ENCODE peak calls at places on chromosomes 12 and 14, in four cellular contexts. One of them, this sample, is unnamed.

GRCh38 chr14:105475916-105476845 is 1.6 kb downstream of the CRIP2 start:
- DNase-seq in central memory CD4-positive, alpha-beta T cell: no peak
- DNase-seq in A673: peak
- DNase-seq in A549: no peak
- DNase-seq in this sample: no peak

GRCh38 chr14:20469890-20470858 is 968 bp downstream of the PNP start:
- DNase-seq in A549: peak
- DNase-seq in A673: peak
- DNase-seq in central memory CD4-positive, alpha-beta T cell: peak
- DNase-seq in this sample: peak

GRCh38 chr12:74537126-74537706 is 419 bp upstream of the ATXN7L3B start:
- DNase-seq in central memory CD4-positive, alpha-beta T cell: no peak
- DNase-seq in A673: peak
- DNase-seq in A549: peak
- DNase-seq in this sample: peak

GRCh38 chr14:79825046-79825521 is 386.2 kb downstream of the DIO2 start:
- DNase-seq in central memory CD4-positive, alpha-beta T cell: no peak
- DNase-seq in A549: no peak
- DNase-seq in A673: peak
- DNase-seq in this sample: no peak

GRCh38 chr12:59075141-59075540 is 154.8 kb upstream of the LRIG3 start:
- DNase-seq in A673: no peak
- DNase-seq in A549: no peak
- DNase-seq in central memory CD4-positive, alpha-beta T cell: no peak
- DNase-seq in this sample: no peak

GRCh38 chr12:26936559-26937442 is 980 bp downstream of the INTS13 start:
- DNase-seq in A673: no peak
- DNase-seq in A549: no peak
- DNase-seq in central memory CD4-positive, alpha-beta T cell: peak
- DNase-seq in this sample: no peak

GRCh38 chr14:91231446-91231845 is 13.1 kb downstream of the GPR68 start:
- DNase-seq in A673: no peak
- DNase-seq in central memory CD4-positive, alpha-beta T cell: no peak
- DNase-seq in A549: no peak
- DNase-seq in this sample: no peak

GRCh38 chr14:73474952-73475351 is 15.8 kb upstream of the RIOX1 start:
- DNase-seq in A549: no peak
- DNase-seq in central memory CD4-positive, alpha-beta T cell: no peak
- DNase-seq in A673: no peak
- DNase-seq in this sample: no peak

GRCh38 chr14:55438066-55438683 is 2.2 kb downstream of the TBPL2 start:
- DNase-seq in A673: peak
- DNase-seq in A549: peak
- DNase-seq in central memory CD4-positive, alpha-beta T cell: no peak
- DNase-seq in this sample: peak

GRCh38 chr12:22100952-22101748 is 55.1 kb downstream of the CMAS start:
- DNase-seq in A673: peak
- DNase-seq in central memory CD4-positive, alpha-beta T cell: peak
- DNase-seq in A549: no peak
- DNase-seq in this sample: peak

GRCh38 chr14:84209021-84209420 is 1320.9 kb upstream of the FLRT2 start:
- DNase-seq in central memory CD4-positive, alpha-beta T cell: no peak
- DNase-seq in A673: no peak
- DNase-seq in A549: no peak
- DNase-seq in this sample: no peak

GRCh38 chr14:101152855-101153254 is 249.3 kb upstream of the RTL1 start:
- DNase-seq in central memory CD4-positive, alpha-beta T cell: no peak
- DNase-seq in A549: no peak
- DNase-seq in A673: no peak
- DNase-seq in this sample: no peak

GRCh38 chr12:79514730-79515525 is 175.8 kb downstream of the PAWR start:
- DNase-seq in central memory CD4-positive, alpha-beta T cell: no peak
- DNase-seq in A673: no peak
- DNase-seq in A549: no peak
- DNase-seq in this sample: no peak

GRCh38 chr14:91374287-91374880 is 43.2 kb downstream of the CCDC88C start:
- DNase-seq in central memory CD4-positive, alpha-beta T cell: no peak
- DNase-seq in A673: no peak
- DNase-seq in A549: no peak
- DNase-seq in this sample: no peak